ENCODE peak calls at places on chromosomes 3 and 15, in four cellular contexts. A is MM.1S, J is body of pancreas, G is esophagus squamous epithelium. K is an unnamed sample.

GRCh38 chr3:159859424-159859823 is 129.2 kb upstream of the IL12A start:
- DNase-seq in A (no peak), G (no peak), J (no peak), K (no peak)

GRCh38 chr15:48582472-48583235 is 62.9 kb downstream of the FBN1 start:
- DNase-seq in J (peak), G (no peak), A (no peak), K (no peak)

GRCh38 chr3:12394516-12395271 is 89.6 kb upstream of the TSEN2 start:
- DNase-seq in J (no peak), G (no peak), A (no peak), K (no peak)

GRCh38 chr3:194577985-194578905 is 55.0 kb downstream of the TMEM44 start:
- DNase-seq in G (no peak), J (peak), A (no peak), K (no peak)

GRCh38 chr3:153052096-153052460 is 109.9 kb upstream of the RAP2B start:
- DNase-seq in J (peak), G (no peak), A (peak), K (no peak)

GRCh38 chr3:142315083-142315482 is 89.7 kb upstream of the GK5 start:
- DNase-seq in G (no peak), A (no peak), J (no peak), K (no peak)

GRCh38 chr3:83928903-83929302 is 1029.9 kb upstream of the CADM2 start:
- DNase-seq in J (no peak), G (no peak), A (no peak), K (no peak)

GRCh38 chr3:185439745-185440466 is 58.9 kb downstream of the TMEM41A start:
- DNase-seq in G (no peak), A (no peak), J (no peak), K (no peak)

GRCh38 chr15:67101981-67102929 is 36.9 kb downstream of the SMAD3 start:
- DNase-seq in J (no peak), A (peak), G (no peak), K (peak)

GRCh38 chr15:101022306-101022705 is 103.1 kb downstream of the LRRK1 start:
- DNase-seq in G (no peak), J (no peak), A (no peak), K (no peak)

DNA sequence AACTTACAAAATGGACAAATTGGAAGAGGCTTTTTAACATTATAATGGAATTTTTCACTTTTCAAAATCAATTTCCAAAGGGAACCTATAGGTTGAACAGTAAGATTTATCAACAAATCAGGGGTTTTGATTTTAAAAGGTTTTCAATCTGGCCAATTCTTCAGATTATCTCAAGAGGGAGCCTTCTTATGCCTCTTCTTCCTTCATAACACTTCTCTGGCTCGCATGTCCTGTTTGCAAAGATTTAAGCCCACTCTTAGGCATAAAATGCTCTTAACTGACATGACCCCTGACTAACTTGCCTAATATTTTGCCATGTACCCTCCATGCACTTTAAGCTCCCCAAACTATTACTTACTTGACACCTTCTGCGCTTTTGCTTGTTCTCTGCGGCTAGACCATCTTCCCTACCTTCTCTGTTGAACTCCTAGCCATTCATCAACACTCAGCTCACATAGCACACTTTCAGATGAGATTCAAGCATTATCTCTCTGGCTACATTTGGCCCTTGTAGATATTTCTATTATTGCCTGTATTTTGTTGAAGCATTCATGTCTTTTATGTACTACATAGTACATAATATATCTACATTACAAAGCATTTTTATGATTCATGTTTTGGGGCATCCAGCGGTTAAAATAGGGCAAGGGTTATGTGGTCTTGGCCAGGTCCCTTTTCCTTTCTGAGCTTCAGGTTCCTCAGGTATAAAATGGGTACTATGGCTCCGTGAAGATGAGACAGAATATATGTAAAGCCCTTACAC is 1.0 kb upstream of the ARIH1 start:
- DNase-seq in G (no peak), A (no peak), J (no peak), K (no peak)
- TF ChIP-seq CTCF in G (no peak), A (peak), J (no peak), K (no peak)

DNA sequence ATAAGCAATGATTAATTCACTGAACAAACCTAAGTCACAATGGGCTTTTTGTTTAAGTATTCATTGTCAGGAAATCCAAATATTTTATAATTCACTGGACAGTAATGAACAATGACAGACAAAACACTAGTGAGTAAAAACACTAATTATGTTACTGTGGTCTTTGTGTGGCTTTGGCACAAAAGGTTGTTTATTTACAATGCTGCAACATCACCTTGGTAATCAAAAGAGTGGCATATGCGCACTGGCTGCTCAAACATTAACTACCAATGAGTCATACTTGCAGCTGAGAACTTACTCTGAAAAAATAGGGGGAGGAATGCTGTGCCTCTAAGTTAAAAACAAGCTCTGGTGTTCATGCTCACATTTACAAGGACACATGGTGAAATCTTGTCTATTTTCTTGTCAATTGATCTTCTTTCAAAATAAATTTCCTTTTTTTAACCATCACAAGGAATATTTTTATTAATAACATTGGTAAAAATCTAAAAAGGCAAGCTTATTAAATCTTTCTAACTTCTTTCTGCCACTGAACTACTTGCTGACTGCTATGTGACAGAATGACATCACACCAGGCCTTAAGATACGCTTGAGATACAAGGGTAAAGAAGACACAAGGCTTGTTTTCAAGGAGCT is 85.2 kb upstream of the PPIB start:
- DNase-seq in G (no peak), J (peak), A (no peak), K (peak)
- H3K4me3 ChIP-seq in G (no peak), J (no peak), A (no peak), K (no peak)

GRCh38 chr15:98647026-98647773 is 1.1 kb upstream of the IGF1R start:
- DNase-seq in G (no peak), J (peak), A (peak), K (no peak)
- TF ChIP-seq CTCF in G (no peak), J (peak), A (no peak), K (peak)

DNA sequence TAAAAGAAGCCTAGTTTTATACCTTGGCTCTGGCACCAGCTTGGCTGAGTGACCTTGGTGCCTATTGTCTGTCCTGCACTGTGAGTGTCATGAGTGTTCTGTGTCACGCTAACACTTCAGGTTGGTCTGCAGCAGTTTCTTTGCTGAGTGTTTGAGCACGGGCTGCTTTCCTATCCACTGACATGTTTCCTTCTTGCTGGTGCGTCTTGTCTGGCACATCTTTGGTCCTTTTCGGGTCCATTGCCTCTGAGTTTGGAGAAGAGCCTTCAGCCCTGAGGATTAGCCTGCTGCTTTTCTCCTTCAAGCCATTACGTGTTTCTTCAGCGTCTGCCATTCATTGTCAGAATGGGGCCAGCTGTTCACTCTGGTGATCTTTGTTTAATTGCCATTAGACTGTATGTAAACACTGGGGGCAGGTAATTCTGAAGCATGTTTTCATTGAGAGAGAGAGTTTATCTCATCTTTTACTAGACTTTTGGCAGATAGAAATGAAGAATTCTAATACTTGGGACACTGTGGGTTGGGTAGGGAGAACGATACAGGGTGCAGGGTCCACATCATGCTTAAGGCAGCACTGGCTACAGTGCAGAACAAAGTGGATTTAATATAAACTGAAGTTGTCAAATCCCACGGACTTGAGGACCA is 55.5 kb downstream of the LRRC28 start:
- DNase-seq in J (peak), A (no peak), G (no peak), K (no peak)
- H3K4me3 ChIP-seq in J (no peak), A (no peak), G (peak), K (no peak)

K was measured in GM12864.